ENCODE peak calls at places on chromosomes 11 and 22, in eight cellular contexts. J, H, Y, V, L, D, K and G are unnamed samples.

GRCh38 chr11:82731691-82732277 is 1.9 kb downstream of the FAM181B start:
- DNase-seq in J (no peak), H (no peak), Y (no peak), V (no peak), L (no peak), D (no peak), K (no peak), G (no peak)

GRCh38 chr22:43298062-43298801 is 44.9 kb downstream of the SCUBE1 start:
- DNase-seq in J (no peak), H (no peak), Y (no peak), V (no peak), L (no peak), D (no peak), K (no peak), G (no peak)

GRCh38 chr11:76810151-76810853 is 27.1 kb downstream of the TSKU start:
- DNase-seq in J (no peak), H (peak), Y (no peak), V (no peak), L (peak), D (peak), K (no peak), G (peak)

GRCh38 chr11:126978155-126978554 is 22.4 kb downstream of the KIRREL3 start:
- DNase-seq in J (no peak), H (no peak), Y (no peak), V (no peak), L (no peak), D (no peak), K (no peak), G (no peak)

GRCh38 chr11:88059326-88059725 is 115.9 kb downstream of the RAB38 start:
- DNase-seq in J (no peak), H (no peak), Y (peak), V (no peak), L (no peak), D (no peak), K (no peak), G (peak)

GRCh38 chr11:115054541-115055538 is 376.5 kb downstream of the NXPE2 start:
- DNase-seq in J (no peak), H (no peak), Y (no peak), V (no peak), L (no peak), D (no peak), K (no peak), G (no peak)

GRCh38 chr22:29393019-29393608 is 4.7 kb upstream of the AP1B1 start:
- DNase-seq in J (no peak), H (no peak), Y (no peak), V (no peak), L (no peak), D (no peak), K (no peak), G (no peak)

GRCh38 chr22:37212174-37212906 is at the start of gene SSTR3:
- DNase-seq in J (no peak), H (no peak), Y (no peak), V (no peak), L (no peak), D (no peak), K (no peak), G (peak)

GRCh38 chr11:59668188-59668949 is 468 bp downstream of the PATL1 start:
- DNase-seq in J (peak), H (peak), Y (peak), V (no peak), L (peak), D (peak), K (no peak), G (peak)

GRCh38 chr11:118076754-118077281 is at the start of gene TMPRSS4:
- DNase-seq in J (no peak), H (no peak), Y (no peak), V (no peak), L (no peak), D (no peak), K (no peak), G (no peak)

GRCh38 chr22:24376606-24377005 is 50.8 kb upstream of the ADORA2A start:
- DNase-seq in J (no peak), H (no peak), Y (no peak), V (no peak), L (no peak), D (no peak), K (no peak), G (no peak)

GRCh38 chr11:88543902-88544655 is 206.5 kb upstream of the CTSC start:
- DNase-seq in J (peak), H (peak), Y (peak), V (peak), L (peak), D (peak), K (peak), G (peak)

GRCh38 chr11:44763111-44763820 is 36.5 kb downstream of the TSPAN18 start:
- DNase-seq in J (no peak), H (no peak), Y (peak), V (no peak), L (no peak), D (peak), K (no peak), G (peak)

GRCh38 chr11:10398525-10398924 is 56.5 kb upstream of the AMPD3 start:
- DNase-seq in J (no peak), H (peak), Y (no peak), V (no peak), L (no peak), D (peak), K (no peak), G (no peak)

GRCh38 chr11:131770801-131771200 is 400.4 kb downstream of the NTM start:
- DNase-seq in J (no peak), H (no peak), Y (peak), V (no peak), L (no peak), D (peak), K (no peak), G (no peak)

GRCh38 chr11:120688166-120688565 is 176.6 kb downstream of the GRIK4 start:
- DNase-seq in J (no peak), H (no peak), Y (no peak), V (no peak), L (no peak), D (no peak), K (no peak), G (no peak)

GRCh38 chr11:75811485-75811884 is 3.5 kb upstream of the UVRAG start:
- DNase-seq in J (no peak), H (no peak), Y (no peak), V (no peak), L (no peak), D (no peak), K (no peak), G (no peak)

GRCh38 chr22:44080936-44081853 is 57.1 kb downstream of the PARVB start:
- DNase-seq in J (peak), H (peak), Y (peak), V (peak), L (peak), D (peak), K (peak), G (peak)

GRCh38 chr22:32811788-32812187 is 10.3 kb downstream of the TIMP3 start:
- DNase-seq in J (no peak), H (no peak), Y (no peak), V (no peak), L (no peak), D (no peak), K (no peak), G (no peak)

GRCh38 chr11:57798905-57799559 is 37.4 kb downstream of the CTNND1 start:
- DNase-seq in J (no peak), H (peak), Y (peak), V (no peak), L (no peak), D (peak), K (no peak), G (peak)

GRCh38 chr11:59012942-59013256 is 73.2 kb upstream of the GLYATL1B start:
- DNase-seq in J (no peak), H (no peak), Y (no peak), V (no peak), L (no peak), D (no peak), K (no peak), G (no peak)

GRCh38 chr22:42151924-42152635 is 21.5 kb upstream of the CYP2D6 start:
- DNase-seq in J (no peak), H (no peak), Y (no peak), V (no peak), L (no peak), D (no peak), K (no peak), G (no peak)

GRCh38 chr22:27913162-27913741 is 5.8 kb downstream of the PITPNB start:
- DNase-seq in J (no peak), H (no peak), Y (peak), V (no peak), L (no peak), D (peak), K (no peak), G (peak)